ENCODE peak calls at places on chromosomes 2 and 18, in four cellular contexts. M, R, D and B are unnamed samples.

GRCh38 chr2:190283783-190284182 is 35.8 kb downstream of the HIBCH start:
- DNase-seq in M (peak), R (peak), D (peak), B (no peak)

GRCh38 chr18:31241900-31242409 is 76.0 kb upstream of the DSG1 start:
- DNase-seq in M (no peak), R (peak), D (peak), B (no peak)

GRCh38 chr2:69166812-69167468 is 154.0 kb downstream of the ANTXR1 start:
- DNase-seq in M (no peak), R (no peak), D (no peak), B (no peak)

GRCh38 chr2:146392191-146392590 is 1452.6 kb upstream of the ACVR2A start:
- DNase-seq in M (no peak), R (no peak), D (no peak), B (no peak)

GRCh38 chr2:42971381-42971780 is 179.0 kb upstream of the HAAO start:
- DNase-seq in M (no peak), R (no peak), D (no peak), B (no peak)

GRCh38 chr2:177328056-177328455 is 63.5 kb upstream of the NFE2L2 start:
- DNase-seq in M (no peak), R (no peak), D (peak), B (no peak)

GRCh38 chr2:109396338-109397180 is 217.2 kb downstream of the SEPTIN10 start:
- DNase-seq in M (peak), R (peak), D (no peak), B (peak)

GRCh38 chr2:230319211-230319862 is 7.7 kb upstream of the SP140L start:
- DNase-seq in M (no peak), R (no peak), D (no peak), B (peak)

GRCh38 chr2:170091461-170091860 is 86.5 kb upstream of the MYO3B start:
- DNase-seq in M (no peak), R (no peak), D (no peak), B (no peak)

GRCh38 chr2:168550670-168551069 is 94.6 kb downstream of the CERS6 start:
- DNase-seq in M (no peak), R (no peak), D (no peak), B (no peak)

GRCh38 chr2:11810237-11810977 is 64.0 kb downstream of the LPIN1 start:
- DNase-seq in M (no peak), R (no peak), D (no peak), B (no peak)

GRCh38 chr2:104976603-104977120 is 61.2 kb upstream of the MRPS9 start:
- DNase-seq in M (no peak), R (no peak), D (no peak), B (peak)

GRCh38 chr2:51628953-51629352 is 597.0 kb upstream of the NRXN1 start:
- DNase-seq in M (peak), R (no peak), D (no peak), B (no peak)

GRCh38 chr18:75041586-75041985 is 167.4 kb downstream of the PTGR3 start:
- DNase-seq in M (peak), R (peak), D (peak), B (no peak)

GRCh38 chr2:176446718-176447414 is 177.6 kb downstream of the MTX2 start:
- DNase-seq in M (peak), R (no peak), D (peak), B (no peak)

GRCh38 chr2:69345434-69345833 is 41.6 kb downstream of the GFPT1 start:
- DNase-seq in M (peak), R (no peak), D (no peak), B (no peak)

GRCh38 chr2:43397821-43398220 is 171.4 kb upstream of the ZFP36L2 start:
- DNase-seq in M (no peak), R (no peak), D (no peak), B (no peak)

GRCh38 chr2:4175343-4175742 is 472.0 kb downstream of the DCDC2C start:
- DNase-seq in M (no peak), R (no peak), D (no peak), B (no peak)

GRCh38 chr2:66691199-66691975 is 256.5 kb downstream of the MEIS1 start:
- DNase-seq in M (no peak), R (no peak), D (peak), B (no peak)

GRCh38 chr2:64686283-64686956 is 32.7 kb upstream of the SERTAD2 start:
- DNase-seq in M (no peak), R (peak), D (no peak), B (no peak)

GRCh38 chr2:230575640-230576324 is 136.9 kb upstream of the CAB39 start:
- DNase-seq in M (no peak), R (no peak), D (no peak), B (no peak)

GRCh38 chr2:223055140-223055539 is 3.1 kb downstream of the KCNE4 start:
- DNase-seq in M (peak), R (no peak), D (peak), B (no peak)

DNA sequence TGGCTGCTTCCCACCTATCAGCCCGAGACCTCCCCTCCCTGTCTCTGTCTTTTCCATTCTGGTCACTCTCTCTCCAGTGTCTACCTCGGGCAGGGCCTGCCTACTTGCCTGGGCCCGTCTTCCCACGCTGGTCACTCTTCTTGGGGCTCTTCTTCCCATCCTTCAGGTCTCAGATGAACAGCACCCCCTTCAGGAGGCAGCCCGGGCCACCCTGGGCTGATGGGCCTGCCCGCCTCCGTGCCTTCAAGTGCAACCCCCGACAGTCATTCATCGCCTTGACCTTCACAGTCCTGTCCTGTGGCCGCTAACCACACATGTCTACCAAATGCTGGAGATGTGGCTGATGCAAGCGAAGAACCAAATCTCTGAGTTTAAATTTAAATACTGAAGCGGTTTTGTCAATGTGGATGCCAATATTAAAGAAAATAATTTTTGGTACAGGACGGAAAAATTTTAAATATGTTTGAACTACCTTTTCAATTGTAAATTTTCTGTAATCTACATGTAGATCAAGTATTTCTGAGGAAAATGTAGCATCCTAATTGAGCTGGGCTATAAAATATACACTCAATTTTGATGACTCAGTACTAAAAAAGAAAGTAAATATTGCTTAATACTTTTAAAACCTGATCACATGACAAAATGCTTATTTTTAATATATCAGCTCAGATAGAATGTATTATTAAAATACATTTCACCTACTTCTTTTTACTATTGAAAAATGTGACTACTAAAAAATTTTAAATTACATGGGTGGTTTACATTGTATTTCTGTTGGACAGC is 96.4 kb downstream of the LAMA1 start:
- DNase-seq in M (no peak), R (no peak), D (no peak), B (no peak)
- TF ChIP-seq CTCF in M (no peak), R (no peak), D (no peak), B (no peak)

GRCh38 chr2:241010531-241011295 is 12.3 kb downstream of the SNED1 start:
- DNase-seq in M (no peak), R (no peak), D (no peak), B (no peak)

GRCh38 chr2:241011296-241011600 is 12.8 kb downstream of the SNED1 start:
- DNase-seq in M (no peak), R (no peak), D (no peak), B (no peak)

GRCh38 chr2:241008711-241009121 is 10.3 kb downstream of the SNED1 start:
- DNase-seq in M (no peak), R (no peak), D (no peak), B (no peak)

GRCh38 chr2:241009191-241009590 is 10.8 kb downstream of the SNED1 start:
- DNase-seq in M (no peak), R (no peak), D (no peak), B (no peak)

DNA sequence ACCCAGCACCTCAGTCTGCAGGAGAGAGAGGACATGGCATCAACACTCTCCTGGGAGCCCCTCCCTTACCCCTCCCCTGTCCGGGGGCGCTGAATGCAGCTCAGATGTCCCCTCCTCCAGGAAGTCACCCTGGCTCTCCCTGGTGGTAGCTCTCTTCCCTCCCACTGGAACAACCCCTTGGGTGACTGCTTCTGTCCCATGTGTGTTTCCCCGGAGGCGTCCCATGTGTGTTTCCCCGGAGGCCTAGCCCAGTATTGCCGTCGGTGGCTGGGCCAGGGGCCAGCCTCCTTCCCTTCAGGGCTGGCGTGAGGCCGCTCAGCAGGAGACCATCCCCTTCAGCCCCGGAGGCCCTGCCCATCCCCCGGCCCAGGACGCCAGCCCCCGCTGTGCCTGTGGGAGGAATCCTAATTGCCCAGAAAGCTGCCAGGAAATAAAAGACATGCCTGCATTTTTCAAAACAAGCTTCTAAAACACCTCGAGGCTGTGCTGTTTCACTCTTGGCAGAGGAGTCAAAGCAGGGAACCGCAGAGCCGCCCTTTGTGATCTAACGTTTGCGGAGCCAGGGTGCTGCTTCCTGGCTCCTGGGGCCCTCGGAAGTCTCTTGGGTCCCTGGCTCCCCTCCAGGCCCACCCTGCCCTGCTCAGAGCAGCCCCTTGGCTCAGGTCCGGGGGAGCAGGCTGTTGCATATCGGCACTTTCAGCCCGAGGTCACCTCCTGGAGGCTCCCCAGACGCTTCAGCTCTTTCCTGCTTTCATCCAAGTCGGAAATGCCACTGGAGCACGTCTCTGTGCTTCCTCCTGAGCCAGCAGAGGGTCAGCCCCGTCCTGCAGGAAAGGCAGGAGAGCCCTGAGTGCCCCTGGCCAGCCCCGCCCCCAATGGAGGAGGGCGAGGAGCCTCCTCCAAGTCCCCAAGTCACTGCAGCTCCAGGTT is 11.4 kb downstream of the SNED1 start:
- DNase-seq in M (peak), R (peak), D (peak), B (peak)
- TF ChIP-seq CTCF in M (no peak), R (no peak), D (no peak), B (no peak)

DNA sequence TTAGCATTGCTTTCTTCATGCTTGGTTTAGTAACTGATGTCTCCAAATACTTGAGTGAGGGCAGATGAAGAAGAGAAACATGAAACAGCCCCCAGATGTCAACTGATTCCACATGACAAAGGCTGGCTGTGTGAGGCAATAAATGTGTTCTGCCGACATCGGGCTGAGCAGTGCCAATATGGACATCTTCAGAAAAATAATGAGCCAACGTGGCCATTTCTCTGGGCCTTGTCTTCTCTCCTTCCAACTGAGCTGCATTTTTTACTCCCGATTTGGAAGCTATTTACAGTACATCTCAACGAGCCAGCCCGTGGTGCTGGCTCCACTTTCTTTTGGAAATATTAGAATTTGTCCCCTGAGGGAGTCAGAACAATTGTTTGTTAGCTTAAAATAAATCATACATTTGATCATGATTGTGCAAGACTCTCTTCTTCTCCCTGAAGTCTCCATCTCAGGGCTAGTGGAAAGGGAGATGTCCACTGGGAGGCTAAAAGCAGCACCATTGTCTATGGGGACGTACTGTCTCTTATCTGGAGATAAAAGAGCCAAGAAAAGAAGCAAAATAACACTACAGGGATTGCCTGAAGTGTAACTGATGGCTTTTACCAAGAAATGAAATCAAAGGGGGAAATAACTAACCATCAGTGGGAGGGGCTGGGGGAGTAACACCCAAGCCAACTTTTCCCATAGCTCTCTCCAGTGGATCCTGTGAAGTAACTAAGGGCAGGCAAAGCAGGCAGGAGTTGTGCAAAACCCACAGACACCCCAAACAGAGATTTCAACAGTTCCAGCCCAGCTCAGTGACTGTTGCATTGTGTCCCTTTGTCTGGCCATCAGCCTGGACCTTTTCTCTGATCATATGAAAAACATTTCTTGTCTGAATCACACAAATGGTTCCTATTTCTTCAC is 114.8 kb downstream of the RDH14 start:
- DNase-seq in M (peak), R (no peak), D (no peak), B (no peak)
- TF ChIP-seq CTCF in M (no peak), R (no peak), D (no peak), B (no peak)

DNA sequence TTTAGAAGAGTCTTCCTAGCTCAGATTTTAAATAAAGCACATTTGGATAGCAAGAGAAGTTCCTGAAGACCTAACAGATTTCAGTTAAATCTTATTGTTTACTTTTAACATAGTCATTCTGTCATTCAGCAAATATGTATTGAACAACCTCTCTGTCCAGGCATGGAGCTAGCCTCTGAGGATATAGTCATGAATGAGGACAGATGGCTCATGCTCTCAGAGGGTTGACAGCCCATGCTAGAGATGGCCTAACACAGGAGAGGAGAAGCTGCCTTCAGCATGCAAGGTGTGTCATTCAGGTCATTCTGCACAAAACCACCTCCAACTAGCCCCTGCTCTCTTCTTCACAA is 6.2 kb downstream of the CCBE1 start:
- DNase-seq in M (peak), R (no peak), D (peak), B (no peak)
- TF ChIP-seq CTCF in M (no peak), R (no peak), D (no peak), B (no peak)

GRCh38 chr2:150171065-150171548 is 316.4 kb downstream of the RND3 start:
- DNase-seq in M (no peak), R (no peak), D (no peak), B (no peak)

GRCh38 chr2:150169230-150169629 is 318.2 kb downstream of the RND3 start:
- DNase-seq in M (peak), R (no peak), D (peak), B (no peak)

GRCh38 chr2:150175034-150175433 is 312.4 kb downstream of the RND3 start:
- DNase-seq in M (no peak), R (no peak), D (no peak), B (no peak)

GRCh38 chr2:150178591-150178990 is 308.9 kb downstream of the RND3 start:
- DNase-seq in M (no peak), R (no peak), D (no peak), B (no peak)

GRCh38 chr2:150174396-150174795 is 313.1 kb downstream of the RND3 start:
- DNase-seq in M (no peak), R (no peak), D (no peak), B (no peak)
- TF ChIP-seq CTCF in M (no peak), R (no peak), D (no peak), B (no peak)